ENCODE peak calls at places on chromosomes 16 and 17, in four cellular contexts. B, M, V and G are unnamed samples.

GRCh38 chr17:48915459-48916282 is 7.5 kb downstream of the UBE2Z start:
- DNase-seq in M (peak), B (peak), V (no peak), G (peak)

GRCh38 chr16:3165111-3165822 is 22.7 kb upstream of the OR1F1 start:
- DNase-seq in V (no peak), B (no peak), M (no peak), G (no peak)

GRCh38 chr16:1828645-1829410 is 1.8 kb downstream of the FAHD1 start:
- DNase-seq in M (no peak), V (no peak), B (no peak), G (no peak)

GRCh38 chr17:236641-237405 is 55.4 kb upstream of the DOC2B start:
- DNase-seq in V (peak), B (no peak), M (no peak), G (no peak)

GRCh38 chr16:57871457-57871856 is 69.2 kb upstream of the KIFC3 start:
- DNase-seq in M (no peak), V (no peak), B (peak), G (no peak)

GRCh38 chr17:68909066-68909465 is 46.1 kb downstream of the ABCA8 start:
- DNase-seq in B (peak), M (peak), V (no peak), G (peak)

GRCh38 chr17:32127156-32127897 is 15.0 kb upstream of the RHOT1 start:
- DNase-seq in B (peak), V (peak), M (peak), G (no peak)

GRCh38 chr17:3695129-3695722 is 729 bp downstream of the P2RX5 start:
- DNase-seq in B (no peak), M (no peak), V (no peak), G (no peak)

GRCh38 chr16:90026135-90026534 is 6.9 kb upstream of the DBNDD1 start:
- DNase-seq in V (no peak), B (no peak), M (no peak), G (no peak)

GRCh38 chr17:43920500-43921095 is 13.3 kb upstream of the MPP2 start:
- DNase-seq in M (no peak), B (no peak), V (no peak), G (no peak)

GRCh38 chr16:84821728-84822676 is 2.2 kb downstream of the CRISPLD2 start:
- DNase-seq in B (peak), V (no peak), M (no peak), G (no peak)

GRCh38 chr17:27985736-27986394 is 56.6 kb upstream of the NLK start:
- DNase-seq in V (no peak), M (no peak), B (no peak), G (no peak)

GRCh38 chr17:74532115-74532514 is 840 bp upstream of the CD300LB start:
- DNase-seq in B (no peak), V (peak), M (no peak), G (no peak)

GRCh38 chr17:15456486-15456885 is 10.9 kb downstream of the CDRT4 start:
- DNase-seq in M (no peak), V (no peak), B (no peak), G (no peak)

GRCh38 chr16:49181812-49182211 is 99.8 kb downstream of the CBLN1 start:
- DNase-seq in V (no peak), B (no peak), M (no peak), G (no peak)

GRCh38 chr16:75218256-75219076 is at the start of gene CTRB1:
- DNase-seq in V (no peak), M (no peak), B (no peak), G (no peak)

GRCh38 chr17:32551186-32551955 is 64.6 kb downstream of the CDK5R1 start:
- DNase-seq in V (no peak), M (no peak), B (peak), G (no peak)

GRCh38 chr17:73371285-73371684 is 59.5 kb upstream of the CDC42EP4 start:
- DNase-seq in B (peak), M (peak), V (no peak), G (peak)

GRCh38 chr16:30110661-30111060 is 2.7 kb downstream of the GDPD3 start:
- DNase-seq in M (no peak), B (no peak), V (no peak), G (no peak)

GRCh38 chr17:45019177-45019711 is 32.2 kb downstream of the DCAKD start:
- DNase-seq in M (no peak), V (peak), B (peak), G (no peak)
- TF ChIP-seq CTCF in M (peak), V (peak), B (peak), G (peak)

GRCh38 chr17:64083093-64083492 is 46.9 kb downstream of the ERN1 start:
- DNase-seq in B (no peak), V (no peak), M (no peak), G (no peak)
- H3K4me3 ChIP-seq in B (no peak), V (no peak), M (no peak), G (no peak)

GRCh38 chr17:50602514-50603235 is 32.0 kb upstream of the ABCC3 start:
- DNase-seq in M (no peak), B (no peak), V (no peak), G (no peak)

GRCh38 chr17:50605434-50605833 is 29.2 kb upstream of the ABCC3 start:
- DNase-seq in V (no peak), M (no peak), B (peak), G (no peak)

GRCh38 chr17:50604470-50604869 is 30.2 kb upstream of the ABCC3 start:
- DNase-seq in B (peak), V (no peak), M (no peak), G (peak)

GRCh38 chr17:50601789-50602375 is 32.8 kb upstream of the ABCC3 start:
- DNase-seq in V (no peak), B (no peak), M (no peak), G (no peak)

DNA sequence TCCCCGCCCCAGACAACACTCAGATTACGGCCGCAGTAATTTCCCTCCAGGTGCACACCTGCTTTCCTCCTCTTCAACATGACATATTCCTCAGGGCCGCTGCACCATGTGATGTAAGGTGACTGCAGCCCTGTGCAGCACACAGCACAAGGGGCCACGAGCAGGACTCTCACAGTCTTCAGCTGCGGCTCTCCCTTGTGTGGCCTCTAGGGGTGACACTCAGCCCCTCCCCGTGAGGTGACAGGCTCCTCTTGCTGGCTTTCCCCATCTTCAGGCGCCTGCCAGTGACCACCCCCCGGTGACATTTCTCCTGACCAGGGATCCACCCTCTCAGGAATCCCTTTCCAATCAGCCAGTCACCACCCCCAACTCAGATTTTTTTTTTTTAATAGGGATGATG is 31.3 kb upstream of the ABCC3 start:
- DNase-seq in B (no peak), V (no peak), M (no peak), G (no peak)
- TF ChIP-seq CTCF in B (no peak), V (no peak), M (peak), G (peak)

GRCh38 chr16:52547001-52547833 is at the start of gene TOX3:
- DNase-seq in B (no peak), V (peak), M (no peak), G (no peak)

GRCh38 chr16:52546291-52546941 is 527 bp downstream of the TOX3 start:
- DNase-seq in M (no peak), B (no peak), V (no peak), G (no peak)

GRCh38 chr16:52543654-52544053 is 3.3 kb downstream of the TOX3 start:
- DNase-seq in V (no peak), M (no peak), B (no peak), G (no peak)

GRCh38 chr16:52545544-52546262 is 1.2 kb downstream of the TOX3 start:
- DNase-seq in M (no peak), V (no peak), B (no peak), G (no peak)

DNA sequence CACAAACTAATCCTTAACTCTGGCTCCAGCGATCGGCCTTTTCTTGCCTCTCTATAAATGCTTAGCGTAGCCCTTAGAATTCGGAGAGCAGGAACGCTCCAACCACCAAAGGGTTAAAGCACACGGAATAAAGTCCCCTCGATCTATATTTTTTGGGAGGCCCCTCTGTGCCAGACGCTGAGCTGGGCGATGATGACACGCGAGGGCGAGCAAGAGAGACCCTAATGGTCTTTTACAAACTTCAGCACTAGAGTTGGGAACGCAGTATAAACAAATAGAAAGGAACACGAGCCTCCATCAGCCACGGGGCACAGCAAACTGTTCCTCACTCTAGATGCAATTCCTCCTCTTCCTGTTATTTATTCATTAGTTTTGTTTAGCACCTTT is 1.8 kb downstream of the TOX3 start:
- DNase-seq in B (no peak), V (no peak), M (no peak), G (no peak)
- H3K4me3 ChIP-seq in B (no peak), V (peak), M (no peak), G (no peak)

DNA sequence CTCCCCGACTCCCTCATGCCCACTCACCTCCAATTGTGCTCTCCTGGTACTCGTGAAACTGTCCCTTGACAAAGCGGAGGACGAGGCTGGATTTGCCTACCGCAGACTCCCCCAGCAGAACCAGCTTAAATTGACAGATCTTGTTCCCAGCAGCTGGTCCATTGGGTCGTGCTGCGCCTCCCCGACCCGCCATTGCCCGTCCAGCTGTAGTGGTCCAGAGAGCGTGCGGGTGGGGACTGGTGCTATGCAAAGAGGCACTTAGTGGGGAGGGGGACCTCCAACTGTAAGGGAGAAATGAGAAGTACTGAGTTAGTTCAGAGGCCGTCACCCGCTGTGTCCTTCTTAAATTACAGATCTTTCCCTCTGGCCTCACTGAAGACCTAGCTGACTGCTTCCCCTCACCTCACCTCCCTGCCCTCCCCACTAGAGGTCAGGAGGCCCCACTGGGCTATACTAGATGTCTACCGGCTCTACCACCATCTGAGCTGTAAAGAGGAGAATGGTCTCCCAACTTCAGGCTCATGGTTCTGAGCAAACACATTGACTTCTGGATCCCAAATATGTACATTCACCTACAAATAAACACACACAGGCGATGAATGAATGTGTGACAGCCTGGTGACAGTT is 7.8 kb downstream of the HSPB9 start:
- DNase-seq in V (no peak), M (no peak), B (no peak), G (no peak)
- TF ChIP-seq CTCF in V (no peak), M (no peak), B (no peak), G (no peak)

GRCh38 chr17:79839363-79840203 is at the start of gene CBX4:
- DNase-seq in M (peak), V (peak), B (peak), G (no peak)
- H3K4me3 ChIP-seq in M (peak), V (peak), B (peak), G (peak)